ENCODE peak calls at places on chromosomes 4 and X, in four cellular contexts. M is mucosa of descending colon, I is WERI-Rb-1, O is cardiac fibroblast. G is an unnamed sample.

GRCh38 chr4:27360651-27361347 is 500.2 kb downstream of the STIM2 start:
- DNase-seq in I (no peak), M (no peak), O (peak), G (no peak)

GRCh38 chr4:19438228-19438627 is 813.5 kb upstream of the SLIT2 start:
- DNase-seq in I (no peak), M (no peak), O (peak), G (no peak)

GRCh38 chrX:23773601-23774175 is 9.3 kb upstream of the SAT1 start:
- DNase-seq in I (no peak), M (no peak), O (peak), G (no peak)

GRCh38 chr4:83089759-83090158 is 24.8 kb downstream of the PLAC8 start:
- DNase-seq in M (no peak), I (no peak), O (no peak), G (no peak)

GRCh38 chrX:46912098-46912672 is at the start of gene JADE3:
- DNase-seq in M (peak), I (peak), O (peak), G (peak)

GRCh38 chr4:3240936-3241522 is 7.9 kb upstream of the MSANTD1 start:
- DNase-seq in I (no peak), O (no peak), M (no peak), G (no peak)

GRCh38 chr4:15720846-15721245 is 18.0 kb downstream of the BST1 start:
- DNase-seq in I (no peak), M (no peak), O (no peak), G (no peak)

GRCh38 chr4:123102897-123103489 is 180.6 kb upstream of the NUDT6 start:
- DNase-seq in I (no peak), M (no peak), O (peak), G (no peak)

GRCh38 chr4:107094332-107094731 is 58.2 kb upstream of the DKK2 start:
- DNase-seq in O (peak), I (no peak), M (no peak), G (no peak)

GRCh38 chrX:22526339-22526738 is 253.6 kb downstream of the CBLL2 start:
- DNase-seq in I (no peak), O (peak), M (no peak), G (no peak)

GRCh38 chr4:133624744-133625143 is 475.6 kb downstream of the PCDH10 start:
- DNase-seq in O (no peak), I (peak), M (no peak), G (no peak)

GRCh38 chrX:18872621-18873020 is 111.3 kb downstream of the PHKA2 start:
- DNase-seq in M (no peak), I (no peak), O (no peak), G (no peak)

GRCh38 chr4:155995069-155995468 is 41.4 kb upstream of the CTSO start:
- DNase-seq in I (no peak), M (no peak), O (no peak), G (no peak)

GRCh38 chr4:119034276-119035008 is 101.2 kb upstream of the MYOZ2 start:
- DNase-seq in I (no peak), M (no peak), O (no peak), G (no peak)

GRCh38 chr4:53908661-53909078 is 155.7 kb downstream of the CHIC2 start:
- DNase-seq in M (no peak), O (peak), I (no peak), G (no peak)

GRCh38 chr4:94605241-94605640 is 152.5 kb upstream of the BMPR1B start:
- DNase-seq in O (peak), I (no peak), M (no peak), G (no peak)

GRCh38 chr4:166662266-166662843 is 571.9 kb downstream of the SPOCK3 start:
- DNase-seq in O (no peak), I (no peak), M (no peak), G (no peak)

GRCh38 chr4:150323551-150324325 is 245.5 kb downstream of the DCLK2 start:
- DNase-seq in I (peak), O (peak), M (no peak), G (no peak)

GRCh38 chr4:77095101-77095826 is 19.5 kb upstream of the CCNI start:
- DNase-seq in M (peak), I (peak), O (peak), G (peak)

GRCh38 chrX:72568406-72569092 is 4.1 kb downstream of the HDAC8 start:
- DNase-seq in O (peak), M (no peak), I (no peak), G (no peak)

GRCh38 chr4:157014621-157015591 is 43.3 kb upstream of the PDGFC start:
- DNase-seq in M (no peak), O (peak), I (no peak), G (no peak)

GRCh38 chrX:47483310-47484268 is 567 bp upstream of the ZNF41 start:
- DNase-seq in O (peak), M (peak), I (peak), G (peak)

GRCh38 chrX:110001702-110002299 is 1.1 kb upstream of the TMEM164 start:
- DNase-seq in O (no peak), I (peak), M (no peak), G (no peak)

GRCh38 chrX:38627683-38628082 is 66.3 kb downstream of the TSPAN7 start:
- DNase-seq in I (peak), M (no peak), O (peak), G (no peak)

GRCh38 chr4:125433453-125433852 is 118.7 kb downstream of the FAT4 start:
- DNase-seq in O (peak), M (no peak), I (no peak), G (no peak)

GRCh38 chrX:110341189-110342035 is 17.2 kb upstream of the RTL9 start:
- DNase-seq in O (peak), I (no peak), M (no peak), G (no peak)

GRCh38 chr4:3863841-3864734 is 97.9 kb downstream of the ADRA2C start:
- DNase-seq in I (peak), M (no peak), O (no peak), G (peak)

GRCh38 chrX:48573690-48574269 is 504 bp upstream of the RBM3 start:
- DNase-seq in I (no peak), M (peak), O (peak), G (peak)

GRCh38 chr4:48341776-48342558 is 638 bp downstream of the SLAIN2 start:
- DNase-seq in M (peak), I (peak), O (peak), G (peak)

GRCh38 chr4:185803015-185803414 is 9.0 kb downstream of the SORBS2 start:
- DNase-seq in M (no peak), O (no peak), I (no peak), G (no peak)

GRCh38 chrX:73615022-73615421 is 52.0 kb downstream of the CHIC1 start:
- DNase-seq in M (no peak), I (no peak), O (no peak), G (no peak)

DNA sequence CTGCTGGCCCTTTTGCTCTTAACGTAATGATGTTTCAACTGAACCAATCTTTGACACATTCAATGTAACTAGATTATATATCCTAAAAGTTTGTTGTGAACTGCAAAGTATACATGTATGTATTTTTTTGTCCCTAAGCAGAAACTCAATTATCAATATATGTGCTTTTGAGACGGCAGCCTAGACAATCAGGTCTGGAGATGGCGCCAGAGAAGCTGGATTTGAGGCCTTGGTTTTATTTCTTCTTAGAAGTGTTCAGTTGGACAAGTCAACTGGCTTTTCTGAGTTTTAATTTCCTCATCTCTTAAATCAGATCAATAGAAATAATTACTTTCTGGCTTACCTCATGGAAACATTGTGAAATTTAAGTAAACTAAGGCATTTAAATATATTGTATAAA is 62.5 kb downstream of the DCAF8L1 start:
- DNase-seq in I (peak), M (peak), O (peak), G (peak)
- TF ChIP-seq CTCF in I (no peak), M (peak), O (peak), G (no peak)

DNA sequence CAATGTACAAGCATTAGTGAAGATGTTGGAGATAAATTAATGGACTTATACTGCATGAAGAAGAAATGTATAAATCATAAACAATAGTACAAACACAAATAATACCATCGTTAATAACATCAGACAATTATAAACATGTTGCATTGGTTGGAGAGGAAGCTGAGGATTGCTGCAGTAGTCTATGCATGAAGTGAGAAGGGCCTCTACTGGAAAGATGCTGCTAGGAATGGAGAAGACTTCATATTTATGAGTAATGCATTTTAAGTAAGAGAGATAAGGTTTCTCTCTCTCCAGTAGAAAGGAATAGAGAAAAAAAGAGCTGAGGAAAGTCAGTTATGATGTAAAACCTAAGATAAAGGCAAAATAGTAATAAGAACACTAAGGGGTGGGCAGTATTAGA is 247.8 kb downstream of the GRID2 start:
- DNase-seq in O (no peak), M (no peak), I (no peak), G (no peak)
- TF ChIP-seq CTCF in O (no peak), M (no peak), I (no peak), G (no peak)

DNA sequence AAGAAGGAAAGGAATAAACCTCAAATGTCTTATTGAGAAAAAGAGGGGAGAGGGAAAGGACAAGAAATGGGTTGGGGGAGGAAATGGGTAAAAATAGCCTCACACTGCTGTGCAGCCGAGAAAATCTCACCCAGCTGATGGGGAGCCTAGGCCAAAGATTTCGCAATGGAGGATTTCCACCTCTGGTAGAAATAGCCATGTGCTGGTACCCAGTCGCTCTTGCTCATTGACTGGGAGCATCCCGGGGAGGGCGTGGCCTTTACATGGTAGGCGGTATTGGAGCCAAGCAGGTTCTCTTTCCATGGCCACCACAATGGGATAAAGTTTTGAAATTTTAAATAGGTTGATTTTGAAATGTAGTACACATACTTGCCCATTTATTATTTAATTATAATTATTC is 255.1 kb upstream of the LDB2 start:
- DNase-seq in I (no peak), O (no peak), M (no peak), G (no peak)
- TF ChIP-seq CTCF in I (no peak), O (no peak), M (no peak), G (no peak)

GRCh38 chr4:113899260-113900177 is 79.9 kb downstream of the ARSJ start:
- DNase-seq in I (no peak), M (no peak), O (no peak), G (no peak)

GRCh38 chr4:113888006-113888405 is 91.4 kb downstream of the ARSJ start:
- DNase-seq in M (no peak), O (no peak), I (no peak), G (no peak)

GRCh38 chr4:113893546-113893945 is 85.9 kb downstream of the ARSJ start:
- DNase-seq in I (no peak), M (no peak), O (peak), G (no peak)
- TF ChIP-seq CTCF in I (no peak), M (no peak), O (peak), G (no peak)

GRCh38 chr4:6308890-6309643 is 39.4 kb downstream of the WFS1 start:
- DNase-seq in M (peak), O (peak), I (peak), G (peak)
- TF ChIP-seq CTCF in M (no peak), O (no peak), I (peak), G (no peak)

GRCh38 chr4:7194251-7195137 is 2.2 kb downstream of the SORCS2 start:
- DNase-seq in O (no peak), I (peak), M (peak), G (peak)
- TF ChIP-seq CTCF in O (peak), I (peak), M (no peak), G (peak)

GRCh38 chrX:20266810-20267598 is at the start of gene RPS6KA3:
- DNase-seq in M (peak), O (peak), I (peak), G (peak)
- TF ChIP-seq CTCF in M (no peak), O (no peak), I (no peak), G (no peak)

DNA sequence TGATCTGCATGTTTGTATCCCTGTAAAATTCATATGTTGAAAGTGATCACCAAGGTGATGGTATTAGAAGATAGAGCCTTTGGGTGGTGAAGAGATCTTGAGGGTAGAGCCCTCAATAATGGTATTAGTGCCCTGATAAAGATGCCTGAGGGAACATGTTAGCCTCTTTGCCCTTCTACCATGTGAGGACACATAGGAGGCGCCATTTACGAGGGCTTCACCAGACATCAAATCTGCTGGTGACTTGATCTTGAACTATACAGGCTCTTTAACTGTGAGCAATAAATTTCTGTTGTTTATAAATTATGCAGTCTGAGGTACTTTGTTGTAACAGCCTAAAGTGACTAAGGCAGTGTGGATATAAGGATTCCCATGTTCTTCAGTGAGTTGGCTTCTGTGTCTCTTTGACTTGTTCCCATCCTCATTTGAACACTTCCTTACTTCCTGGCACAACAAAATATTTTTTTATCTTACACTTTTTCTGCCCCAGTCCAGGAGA is 11.8 kb downstream of the MOB1B start:
- DNase-seq in O (no peak), I (no peak), M (no peak), G (no peak)
- TF ChIP-seq CTCF in O (no peak), I (no peak), M (no peak), G (no peak)

DNA sequence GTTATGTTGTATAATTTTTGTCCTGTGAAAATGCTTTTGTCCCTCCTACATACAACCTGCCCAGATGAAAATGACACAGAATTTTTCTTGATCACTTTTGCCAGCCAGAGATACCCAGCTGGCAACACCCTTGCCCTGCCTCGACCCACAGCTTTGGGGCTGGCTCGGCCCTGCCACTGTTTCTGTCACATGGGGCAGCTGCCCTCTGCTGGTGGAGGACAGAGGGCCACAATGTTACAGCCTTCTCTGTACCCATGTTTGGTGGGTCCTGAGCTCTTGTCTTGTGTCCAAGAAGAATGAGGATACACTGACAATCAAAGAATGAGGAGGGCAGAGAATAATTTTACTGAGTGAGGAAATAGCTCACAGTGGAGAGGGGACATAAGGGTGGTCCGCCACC is 31.1 kb downstream of the BMP15 start:
- DNase-seq in I (peak), O (no peak), M (peak), G (no peak)
- TF ChIP-seq CTCF in I (peak), O (peak), M (no peak), G (no peak)